ENCODE peak calls at places on chromosome 1, in five cellular contexts. R, P, Q, C and Z are unnamed samples.

GRCh38 chr1:25197235-25197930 is 34.9 kb downstream of the SYF2 start:
- DNase-seq in R (no peak), P (no peak), Q (no peak), C (no peak), Z (no peak)

GRCh38 chr1:183106166-183106565 is 79.9 kb upstream of the LAMC2 start:
- DNase-seq in R (no peak), P (no peak), Q (no peak), C (no peak), Z (no peak)

GRCh38 chr1:247228133-247228532 is 27.7 kb upstream of the VN1R5 start:
- DNase-seq in R (no peak), P (no peak), Q (no peak), C (no peak), Z (no peak)

GRCh38 chr1:196056966-196057365 is 551.3 kb downstream of the KCNT2 start:
- DNase-seq in R (no peak), P (no peak), Q (no peak), C (no peak), Z (no peak)

GRCh38 chr1:83761977-83762376 is 237.0 kb downstream of the TTLL7 start:
- DNase-seq in R (no peak), P (no peak), Q (no peak), C (no peak), Z (no peak)

GRCh38 chr1:44151808-44152207 is 10.4 kb upstream of the KLF18 start:
- DNase-seq in R (no peak), P (no peak), Q (no peak), C (no peak), Z (no peak)

GRCh38 chr1:37930246-37931142 is 16.4 kb downstream of the INPP5B start:
- DNase-seq in R (no peak), P (no peak), Q (no peak), C (no peak), Z (no peak)

GRCh38 chr1:51518033-51518729 is 885 bp downstream of the EPS15 start:
- DNase-seq in R (no peak), P (no peak), Q (peak), C (peak), Z (peak)

GRCh38 chr1:57623039-57623790 is 199.4 kb upstream of the DAB1 start:
- DNase-seq in R (no peak), P (no peak), Q (no peak), C (peak), Z (no peak)

GRCh38 chr1:47351305-47351704 is 17.7 kb downstream of the CMPK1 start:
- DNase-seq in R (no peak), P (no peak), Q (no peak), C (no peak), Z (no peak)

GRCh38 chr1:117674521-117675400 is 68.9 kb downstream of the TENT5C start:
- DNase-seq in R (no peak), P (peak), Q (no peak), C (peak), Z (peak)

GRCh38 chr1:205373022-205373421 is 16.3 kb upstream of the KLHDC8A start:
- DNase-seq in R (no peak), P (no peak), Q (no peak), C (no peak), Z (no peak)

GRCh38 chr1:10057744-10058294 is 25.1 kb downstream of the UBE4B start:
- DNase-seq in R (no peak), P (no peak), Q (no peak), C (no peak), Z (no peak)

GRCh38 chr1:99457381-99458165 is 188.3 kb upstream of the PALMD start:
- DNase-seq in R (no peak), P (no peak), Q (no peak), C (peak), Z (no peak)